ENCODE peak calls at places on chromosomes 2 and 18, in five cellular contexts. R is H9, M is H1, P is mesenchymal stem cell, K is trophoblast cell. U is an unnamed sample.

GRCh38 chr2:126776701-126777619 is 121.0 kb downstream of the GYPC start:
- DNase-seq in P (peak), R (peak), K (peak), M (peak), U (peak)

GRCh38 chr2:176960736-176961135 is 251.9 kb upstream of the HNRNPA3 start:
- DNase-seq in K (peak), P (no peak), M (no peak), R (no peak), U (no peak)

GRCh38 chr2:64166637-64167420 is 22.6 kb upstream of the PELI1 start:
- DNase-seq in R (no peak), M (no peak), P (peak), K (no peak), U (no peak)

GRCh38 chr2:128236491-128237035 is 82.1 kb downstream of the HS6ST1 start:
- DNase-seq in K (peak), R (no peak), M (no peak), P (peak), U (no peak)

GRCh38 chr18:56641714-56642331 is 3.4 kb upstream of the TXNL1 start:
- DNase-seq in R (no peak), K (no peak), M (no peak), P (peak), U (no peak)

GRCh38 chr2:232275670-232276069 is 102.9 kb upstream of the ALPP start:
- DNase-seq in P (no peak), K (no peak), M (no peak), R (no peak), U (no peak)

GRCh38 chr18:13746636-13747035 is 20.2 kb downstream of the RNMT start:
- DNase-seq in K (no peak), M (no peak), P (no peak), R (no peak), U (no peak)

GRCh38 chr2:171878481-171878993 is 15.5 kb downstream of the SLC25A12 start:
- DNase-seq in P (peak), M (no peak), K (no peak), R (no peak), U (no peak)

GRCh38 chr2:11482473-11483031 is 16.6 kb upstream of the E2F6 start:
- DNase-seq in K (peak), P (no peak), R (peak), M (peak), U (peak)

GRCh38 chr2:128754246-128754724 is 435.6 kb upstream of the HS6ST1 start:
- DNase-seq in P (peak), M (no peak), R (no peak), K (no peak), U (no peak)

GRCh38 chr2:5690718-5691658 is 1.2 kb upstream of the SOX11 start:
- DNase-seq in K (no peak), P (peak), R (peak), M (peak), U (peak)

GRCh38 chr2:2647156-2647555 is 316.1 kb upstream of the MYT1L start:
- DNase-seq in P (no peak), M (no peak), K (no peak), R (peak), U (no peak)

GRCh38 chr2:10286216-10287037 is 16.3 kb upstream of the HPCAL1 start:
- DNase-seq in M (no peak), P (no peak), R (no peak), K (no peak), U (no peak)

GRCh38 chr2:205700331-205701132 is 18.2 kb downstream of the NRP2 start:
- DNase-seq in P (peak), M (no peak), K (peak), R (peak), U (no peak)

DNA sequence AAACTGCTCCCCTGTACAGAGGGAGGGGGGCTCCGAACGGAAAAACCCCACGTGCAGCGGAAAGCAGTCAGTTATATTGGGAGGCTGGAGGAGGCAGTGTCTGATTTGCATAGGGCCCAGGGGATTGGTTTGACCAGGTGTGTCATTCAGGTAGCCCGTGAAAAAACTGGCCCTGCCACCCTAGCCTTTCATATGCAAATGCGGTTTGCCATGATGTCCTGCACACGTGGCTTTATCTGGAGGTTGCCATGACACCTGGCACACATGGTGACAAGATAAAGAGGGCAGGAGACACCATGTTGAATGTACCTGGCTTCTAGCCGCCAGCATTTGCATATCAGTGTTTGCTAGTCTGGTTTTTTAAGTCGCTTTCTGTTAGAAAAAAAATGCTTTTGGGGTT is 20.5 kb downstream of the SLC25A52 start:
- DNase-seq in M (no peak), R (peak), P (no peak), K (no peak), U (no peak)
- H2BK12ac ChIP-seq in M (no peak), R (no peak), P (no peak), K (no peak), U (no peak)

DNA sequence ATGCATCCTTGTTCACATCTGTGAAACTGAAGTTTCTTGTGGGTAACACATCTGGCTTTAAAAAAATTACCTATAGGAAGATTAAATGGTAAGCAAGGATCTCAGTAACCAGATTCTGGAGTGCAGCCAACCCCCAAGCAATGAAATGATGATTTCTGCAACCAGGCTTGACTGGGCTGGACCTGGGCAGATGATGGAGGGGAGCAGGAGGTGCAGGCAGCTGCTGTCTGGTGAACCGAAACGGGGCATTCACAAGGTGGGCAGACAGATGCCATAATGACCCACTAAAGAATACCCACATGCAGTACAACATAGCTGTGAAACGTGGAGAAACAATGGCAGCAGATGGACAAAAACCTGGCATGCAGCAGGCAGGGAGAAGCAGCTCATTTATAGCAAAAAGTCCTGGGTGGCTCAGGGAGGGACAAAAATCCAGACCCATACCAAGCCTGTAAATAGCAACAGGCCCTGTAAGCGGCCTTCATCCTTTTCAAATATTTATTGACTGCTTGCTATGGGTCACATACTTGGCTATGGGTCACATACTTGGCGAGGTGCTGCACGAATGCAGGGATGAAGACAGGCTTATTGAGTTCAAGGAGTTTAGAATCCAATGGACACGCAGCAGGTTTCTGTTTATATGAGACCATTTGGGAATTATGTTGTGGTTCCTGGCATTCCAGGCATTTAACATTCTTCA is 244.6 kb downstream of the HRH4 start:
- DNase-seq in P (peak), K (no peak), M (no peak), R (no peak), U (no peak)
- H2BK12ac ChIP-seq in P (no peak), K (no peak), M (no peak), R (no peak), U (no peak)

GRCh38 chr18:47979611-47980200 is 49.2 kb upstream of the SMAD2 start:
- DNase-seq in K (no peak), R (no peak), P (no peak), M (no peak), U (no peak)
- H2BK12ac ChIP-seq in K (peak), R (no peak), P (no peak), M (no peak), U (peak)

DNA sequence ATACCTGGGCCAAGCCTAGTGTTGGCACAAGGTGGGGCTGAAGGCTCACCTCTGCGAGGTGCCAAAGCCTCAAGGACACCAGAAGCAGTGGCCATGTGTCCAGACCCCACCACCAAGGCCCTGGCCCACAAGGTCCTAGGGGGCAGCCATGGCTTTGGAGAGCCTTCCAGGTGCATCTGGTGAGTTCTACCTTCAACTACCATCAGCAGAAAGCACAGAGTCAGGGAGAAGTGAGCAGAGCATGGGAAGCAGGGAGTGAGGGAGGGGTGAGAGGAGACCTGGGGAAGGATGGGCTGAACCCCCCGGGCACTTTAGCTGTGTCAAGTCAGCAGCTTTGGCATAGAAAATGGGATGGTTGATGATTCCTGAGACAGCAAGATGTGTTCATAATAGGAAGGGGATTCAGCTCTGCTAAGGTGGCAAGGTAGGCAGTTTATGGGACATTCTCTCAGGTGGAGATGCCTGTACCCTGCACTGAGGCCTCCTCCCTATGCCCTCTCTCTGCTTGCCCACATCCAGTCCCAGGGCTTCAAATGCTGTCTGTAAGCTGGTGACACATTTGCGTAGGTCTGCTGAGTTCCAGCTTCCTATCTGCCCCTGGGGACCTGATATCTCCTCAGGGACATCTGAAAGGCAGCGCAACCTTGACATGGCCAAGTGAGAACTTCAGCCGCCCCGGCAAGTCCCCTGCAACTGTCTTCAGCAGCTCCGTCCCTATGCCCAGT is 83.4 kb upstream of the RGPD5 start:
- DNase-seq in M (no peak), K (no peak), P (no peak), R (peak), U (no peak)
- H2BK12ac ChIP-seq in M (no peak), K (peak), P (no peak), R (no peak), U (no peak)

GRCh38 chr2:25375371-25375988 is 33.8 kb upstream of the DNMT3A start:
- DNase-seq in M (no peak), K (no peak), R (peak), P (no peak), U (no peak)
- H2BK12ac ChIP-seq in M (no peak), K (no peak), R (no peak), P (no peak), U (no peak)

GRCh38 chr2:186751078-186751477 is 57.2 kb downstream of the FAM171B start:
- DNase-seq in K (peak), P (no peak), R (no peak), M (no peak), U (no peak)
- H2BK12ac ChIP-seq in K (no peak), P (no peak), R (no peak), M (no peak), U (no peak)

DNA sequence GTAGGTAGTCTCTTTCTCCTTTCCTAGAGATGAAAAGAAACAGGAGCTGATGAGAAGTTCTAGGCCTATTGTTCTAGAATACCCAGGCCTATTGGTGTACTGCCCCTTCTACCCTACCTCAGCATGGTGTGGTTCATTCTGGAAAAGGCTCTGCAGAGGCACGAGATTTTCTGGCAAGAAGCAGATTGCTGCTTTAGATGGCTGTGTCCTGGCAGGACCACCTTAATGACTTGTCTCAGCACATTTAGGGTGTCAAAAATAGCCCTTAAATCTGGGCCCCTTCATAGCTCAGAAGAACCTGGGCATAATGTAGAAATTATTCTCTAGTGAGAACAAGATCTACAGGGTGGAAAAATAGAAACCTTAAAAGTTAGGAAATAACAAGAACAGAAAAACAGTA is 87.9 kb downstream of the BCL2L11 start:
- DNase-seq in P (no peak), R (no peak), K (no peak), M (no peak), U (no peak)
- H2BK12ac ChIP-seq in P (no peak), R (no peak), K (no peak), M (no peak), U (no peak)

U was measured in neuronal stem cell.